ENCODE peak calls at places on chromosomes 7 and 10, in eight cellular contexts. Y, N, M, D, R, L, E and Z are unnamed samples.

GRCh38 chr10:100901051-100901450 is 11.7 kb upstream of the SLF2 start:
- DNase-seq in Y (no peak), N (no peak), M (no peak), D (no peak), R (no peak), L (no peak), E (no peak), Z (no peak)

GRCh38 chr10:101920497-101920896 is 76.9 kb upstream of the KCNIP2 start:
- DNase-seq in Y (no peak), N (no peak), M (no peak), D (no peak), R (no peak), L (no peak), E (no peak), Z (no peak)

GRCh38 chr10:43249151-43249961 is 17.5 kb downstream of the RASGEF1A start:
- DNase-seq in Y (no peak), N (no peak), M (no peak), D (no peak), R (peak), L (no peak), E (no peak), Z (no peak)

GRCh38 chr7:35714862-35715261 is 19.9 kb upstream of the HERPUD2 start:
- DNase-seq in Y (no peak), N (no peak), M (no peak), D (no peak), R (no peak), L (no peak), E (no peak), Z (peak)

GRCh38 chr7:73870041-73870492 is 9.1 kb downstream of the TMEM270 start:
- DNase-seq in Y (no peak), N (no peak), M (no peak), D (no peak), R (no peak), L (no peak), E (no peak), Z (no peak)

GRCh38 chr10:96548589-96548988 is 34.9 kb upstream of the TLL2 start:
- DNase-seq in Y (no peak), N (no peak), M (no peak), D (no peak), R (peak), L (no peak), E (no peak), Z (no peak)

GRCh38 chr10:97539523-97540200 is 32.9 kb upstream of the ANKRD2 start:
- DNase-seq in Y (peak), N (peak), M (no peak), D (no peak), R (no peak), L (no peak), E (peak), Z (no peak)

GRCh38 chr10:63221950-63222349 is 88.8 kb downstream of the NRBF2 start:
- DNase-seq in Y (no peak), N (no peak), M (no peak), D (no peak), R (no peak), L (no peak), E (no peak), Z (no peak)

GRCh38 chr7:158052381-158053095 is 535.1 kb downstream of the PTPRN2 start:
- DNase-seq in Y (no peak), N (no peak), M (no peak), D (no peak), R (no peak), L (no peak), E (no peak), Z (no peak)

GRCh38 chr10:122290334-122290733 is 19.2 kb downstream of the BTBD16 start:
- DNase-seq in Y (no peak), N (peak), M (no peak), D (no peak), R (no peak), L (no peak), E (no peak), Z (no peak)

GRCh38 chr7:154794147-154794780 is 208.7 kb downstream of the PAXIP1 start:
- DNase-seq in Y (no peak), N (no peak), M (peak), D (no peak), R (no peak), L (peak), E (no peak), Z (no peak)
- TF ChIP-seq CTCF in Y (no peak), N (no peak), M (peak), D (no peak), R (no peak), L (no peak), E (no peak), Z (no peak)

GRCh38 chr7:7764515-7765138 is 46.2 kb upstream of the RPA3 start:
- DNase-seq in Y (no peak), N (no peak), M (no peak), D (no peak), R (no peak), L (no peak), E (no peak), Z (no peak)
- TF ChIP-seq CTCF in Y (no peak), N (no peak), M (no peak), D (no peak), R (no peak), L (no peak), E (no peak), Z (no peak)

GRCh38 chr7:49776994-49777393 is 3.6 kb downstream of the VWC2 start:
- DNase-seq in Y (no peak), N (no peak), M (no peak), D (no peak), R (no peak), L (no peak), E (no peak), Z (no peak)
- TF ChIP-seq CTCF in Y (no peak), N (no peak), M (peak), D (no peak), R (no peak), L (peak), E (no peak), Z (no peak)

DNA sequence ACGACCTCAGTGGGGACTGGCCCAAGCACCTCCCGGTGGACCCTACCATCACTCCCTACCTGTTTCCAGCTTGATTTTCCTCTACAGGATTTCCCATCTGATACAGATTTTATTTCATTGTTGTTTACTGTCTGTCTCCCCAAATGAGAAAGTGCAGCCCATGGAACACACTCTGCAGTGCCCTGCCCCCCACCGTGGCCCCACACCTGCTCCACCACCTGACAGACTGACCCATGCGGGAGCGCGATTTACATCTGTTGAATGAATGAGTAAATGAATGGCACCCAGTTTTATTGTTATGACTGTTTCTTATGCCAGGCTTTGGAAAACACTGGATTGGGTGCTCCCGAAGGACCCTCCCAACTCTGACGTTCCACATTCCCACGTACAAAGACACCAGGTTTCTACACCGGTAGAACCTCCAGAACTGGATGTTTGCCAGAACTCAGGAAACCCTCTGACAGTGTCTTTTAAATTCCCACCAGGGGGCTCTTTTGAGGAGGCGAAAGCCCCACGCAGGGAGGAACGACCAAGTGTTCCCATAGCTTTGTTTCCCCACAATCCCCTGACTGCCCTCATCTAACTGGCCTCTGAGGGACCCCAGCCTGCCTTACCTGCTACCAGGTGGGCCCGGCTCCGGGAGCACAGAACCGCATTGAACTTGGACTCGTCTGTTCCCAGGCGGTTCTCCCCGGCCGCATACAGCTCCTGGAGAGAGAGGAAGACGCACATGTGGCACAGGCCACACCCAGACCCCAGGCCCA is 29.0 kb downstream of the PLAC9 start:
- DNase-seq in Y (no peak), N (no peak), M (peak), D (no peak), R (no peak), L (no peak), E (peak), Z (no peak)
- TF ChIP-seq CTCF in Y (peak), N (peak), M (peak), D (no peak), R (peak), L (no peak), E (peak), Z (peak)

GRCh38 chr7:7104314-7104698 is 78.0 kb upstream of the C1GALT1 start:
- DNase-seq in Y (no peak), N (no peak), M (peak), D (no peak), R (no peak), L (no peak), E (peak), Z (no peak)

GRCh38 chr7:7104971-7105370 is 77.4 kb upstream of the C1GALT1 start:
- DNase-seq in Y (no peak), N (no peak), M (peak), D (no peak), R (no peak), L (no peak), E (no peak), Z (no peak)

GRCh38 chr7:7102906-7103305 is 79.4 kb upstream of the C1GALT1 start:
- DNase-seq in Y (no peak), N (no peak), M (no peak), D (no peak), R (peak), L (no peak), E (peak), Z (no peak)

GRCh38 chr7:7105800-7106582 is 76.4 kb upstream of the C1GALT1 start:
- DNase-seq in Y (no peak), N (no peak), M (no peak), D (no peak), R (no peak), L (no peak), E (no peak), Z (no peak)

GRCh38 chr7:7103343-7104313 is 78.7 kb upstream of the C1GALT1 start:
- DNase-seq in Y (peak), N (peak), M (peak), D (no peak), R (no peak), L (peak), E (peak), Z (peak)
- TF ChIP-seq CTCF in Y (peak), N (peak), M (peak), D (peak), R (peak), L (peak), E (peak), Z (peak)

GRCh38 chr7:85806321-85806720 is 619.5 kb upstream of the SEMA3D start:
- DNase-seq in Y (no peak), N (no peak), M (no peak), D (no peak), R (no peak), L (no peak), E (no peak), Z (no peak)
- TF ChIP-seq CTCF in Y (peak), N (peak), M (no peak), D (no peak), R (no peak), L (no peak), E (no peak), Z (no peak)

DNA sequence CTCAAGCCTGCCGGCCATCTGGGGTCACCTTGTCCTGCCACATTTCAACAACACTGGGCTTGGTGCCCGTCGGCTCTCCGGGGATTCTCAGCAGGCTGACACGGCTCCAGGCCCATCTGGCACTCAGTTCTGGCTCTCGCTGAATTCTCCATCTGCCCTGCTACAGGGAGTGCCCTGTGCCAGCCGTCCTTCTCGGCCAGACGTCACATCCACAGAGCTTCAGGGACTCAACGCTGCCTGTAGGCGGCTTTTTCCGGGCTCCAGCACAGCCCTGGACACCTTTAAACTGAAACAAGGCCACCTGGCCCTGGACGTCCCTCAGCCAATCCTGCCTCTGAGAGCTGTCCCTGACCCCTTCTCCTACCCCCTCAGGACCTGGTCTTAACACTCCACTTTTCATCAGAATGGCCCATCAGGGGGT is 43.0 kb downstream of the TMEM130 start:
- DNase-seq in Y (no peak), N (no peak), M (no peak), D (no peak), R (peak), L (no peak), E (no peak), Z (no peak)
- TF ChIP-seq CTCF in Y (no peak), N (peak), M (no peak), D (no peak), R (peak), L (no peak), E (no peak), Z (no peak)

DNA sequence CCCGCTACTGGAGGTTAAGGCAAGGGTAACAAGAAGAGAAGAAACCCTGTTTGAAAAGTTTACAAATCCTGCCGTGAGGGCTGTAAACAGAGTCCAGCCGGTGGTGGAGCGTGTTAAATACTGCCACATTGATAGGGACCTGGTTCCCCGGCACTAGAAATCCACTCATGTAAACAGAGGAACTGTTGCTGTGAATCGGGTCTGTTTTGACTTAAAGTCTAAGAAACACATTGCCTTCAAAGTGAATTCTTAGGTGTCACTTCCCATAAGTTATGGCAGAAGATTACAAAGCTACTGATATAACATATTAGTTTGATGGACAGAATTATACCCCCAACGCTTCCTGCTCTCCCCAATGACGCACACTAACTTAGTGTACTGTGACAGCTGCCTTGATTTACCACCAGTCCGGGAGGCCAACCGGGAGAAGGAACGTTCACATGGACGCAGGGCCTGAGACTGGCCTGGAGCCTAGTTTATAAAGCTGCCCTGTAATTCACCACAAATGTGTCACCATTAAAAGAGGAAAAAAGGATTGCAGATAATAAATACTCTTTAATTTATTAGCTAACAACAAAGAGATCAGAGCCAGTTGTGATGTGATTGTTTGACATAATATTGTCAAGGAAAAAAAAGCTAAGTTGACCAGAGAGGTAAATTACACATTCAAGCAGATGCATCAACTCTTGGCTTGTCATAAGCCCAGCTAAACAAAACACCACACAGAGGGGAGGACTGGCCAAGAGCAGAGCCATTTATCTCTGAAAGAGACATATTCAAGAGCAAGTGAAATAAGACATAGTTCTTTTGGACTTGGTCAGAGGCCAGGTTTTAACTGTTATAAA is 820.6 kb downstream of the LRMDA start:
- DNase-seq in Y (peak), N (peak), M (no peak), D (no peak), R (peak), L (no peak), E (peak), Z (no peak)
- TF ChIP-seq CTCF in Y (no peak), N (no peak), M (no peak), D (no peak), R (no peak), L (no peak), E (no peak), Z (no peak)

GRCh38 chr10:17290226-17290625 is 62.2 kb downstream of the VIM start:
- DNase-seq in Y (peak), N (peak), M (peak), D (no peak), R (peak), L (peak), E (peak), Z (peak)
- TF ChIP-seq CTCF in Y (peak), N (peak), M (peak), D (no peak), R (peak), L (peak), E (no peak), Z (peak)

GRCh38 chr10:79316671-79317431 is 30.4 kb upstream of the PPIF start:
- DNase-seq in Y (no peak), N (no peak), M (no peak), D (no peak), R (no peak), L (no peak), E (no peak), Z (no peak)
- TF ChIP-seq CTCF in Y (no peak), N (no peak), M (no peak), D (no peak), R (no peak), L (no peak), E (peak), Z (no peak)